ENCODE peak calls at places on chromosomes 2 and 18, in ten cellular contexts. G is AG09309; P is Calu3; B is GM13976; C is right lobe of liver; D is CD8-positive, alpha-beta T cell; X is hepatocyte; A is heart left ventricle; F is thyroid gland; Z is fibroblast of mammary gland. J is an unnamed sample.

GRCh38 chr18:32469190-32469611 is 1.5 kb downstream of the GAREM1 start:
- DNase-seq in D (no peak), C (peak), F (peak), Z (peak), X (peak), B (peak), A (peak), G (no peak), P (peak), J (no peak)

GRCh38 chr2:28997237-28997846 is 16.2 kb downstream of the TOGARAM2 start:
- DNase-seq in Z (no peak), D (no peak), G (no peak), F (no peak), P (no peak), A (no peak), C (peak), B (no peak), X (no peak), J (no peak)

GRCh38 chr18:7657050-7657449 is 89.9 kb downstream of the PTPRM start:
- DNase-seq in C (no peak), Z (no peak), B (no peak), X (no peak), A (no peak), F (no peak), P (no peak), G (no peak), D (no peak), J (no peak)

GRCh38 chr2:191688934-191689695 is 11.2 kb downstream of the NABP1 start:
- DNase-seq in B (no peak), G (peak), Z (peak), A (no peak), C (no peak), F (no peak), P (peak), X (peak), D (no peak), J (no peak)

GRCh38 chr2:46349115-46349547 is 51.9 kb downstream of the EPAS1 start:
- DNase-seq in P (no peak), C (no peak), B (no peak), D (no peak), F (no peak), A (no peak), G (no peak), X (no peak), Z (no peak), J (no peak)

GRCh38 chr2:212677466-212677865 is 138.9 kb upstream of the ERBB4 start:
- DNase-seq in C (no peak), B (no peak), A (no peak), X (no peak), P (no peak), D (no peak), F (no peak), G (no peak), Z (no peak), J (no peak)

GRCh38 chr2:214604861-214605260 is 194.0 kb downstream of the VWC2L start:
- DNase-seq in P (no peak), X (no peak), B (no peak), C (no peak), G (no peak), F (no peak), D (no peak), A (no peak), Z (peak), J (no peak)

GRCh38 chr2:165462433-165462832 is 7.1 kb upstream of the CSRNP3 start:
- DNase-seq in B (no peak), D (no peak), Z (no peak), P (no peak), X (no peak), C (no peak), G (no peak), F (no peak), A (no peak), J (no peak)

GRCh38 chr2:64442801-64443429 is 11.0 kb upstream of the LGALSL start:
- DNase-seq in C (no peak), G (no peak), A (no peak), X (no peak), F (no peak), P (no peak), B (no peak), Z (no peak), D (no peak), J (no peak)

GRCh38 chr2:56749152-56749752 is 565.5 kb downstream of the CCDC85A start:
- DNase-seq in A (no peak), B (peak), C (no peak), G (no peak), F (no peak), Z (peak), D (no peak), P (no peak), X (peak), J (no peak)

GRCh38 chr18:60889442-60889841 is 443.8 kb upstream of the CDH20 start:
- DNase-seq in D (no peak), Z (no peak), P (no peak), G (no peak), C (no peak), A (no peak), X (no peak), B (no peak), F (no peak), J (no peak)

GRCh38 chr2:230541934-230542380 is 126.0 kb downstream of the SP100 start:
- DNase-seq in Z (no peak), B (peak), X (no peak), F (no peak), D (no peak), C (no peak), G (no peak), A (no peak), P (no peak), J (no peak)

GRCh38 chr2:73830871-73831401 is 2.2 kb downstream of the STAMBP start:
- DNase-seq in X (no peak), G (peak), F (no peak), P (no peak), B (no peak), Z (peak), A (no peak), C (no peak), D (no peak), J (no peak)

GRCh38 chr2:173607601-173608311 is 253.1 kb downstream of the CDCA7 start:
- DNase-seq in A (no peak), C (no peak), P (no peak), F (no peak), D (no peak), Z (peak), X (no peak), B (no peak), G (no peak), J (no peak)

GRCh38 chr2:15810451-15811150 is 129.7 kb upstream of the MYCN start:
- DNase-seq in D (no peak), B (no peak), C (no peak), P (no peak), X (no peak), A (no peak), F (peak), Z (no peak), G (no peak), J (no peak)

GRCh38 chr2:240482141-240482540 is 46.7 kb downstream of the GPC1 start:
- DNase-seq in C (no peak), B (no peak), D (no peak), Z (no peak), G (no peak), X (peak), P (no peak), A (peak), F (no peak), J (no peak)

GRCh38 chr18:6821346-6821745 is 91.8 kb downstream of the ARHGAP28 start:
- DNase-seq in Z (no peak), F (no peak), P (no peak), A (no peak), G (no peak), D (no peak), B (no peak), X (no peak), C (no peak), J (no peak)

GRCh38 chr2:65456886-65457285 is 24.5 kb upstream of the SPRED2 start:
- DNase-seq in X (no peak), G (no peak), B (no peak), D (no peak), A (no peak), C (no peak), Z (peak), F (no peak), P (no peak), J (no peak)

GRCh38 chr2:460861-461260 is 173.0 kb upstream of the ALKAL2 start:
- DNase-seq in B (peak), A (no peak), G (no peak), P (no peak), X (no peak), F (no peak), D (peak), Z (peak), C (no peak), J (no peak)

GRCh38 chr2:64105676-64106461 is 38.4 kb downstream of the PELI1 start:
- DNase-seq in C (no peak), G (no peak), D (no peak), F (no peak), X (peak), A (no peak), B (no peak), Z (no peak), P (peak), J (no peak)

GRCh38 chr2:20196053-20196880 is 28.7 kb downstream of the SDC1 start:
- DNase-seq in B (no peak), F (peak), G (no peak), A (no peak), P (peak), C (peak), D (no peak), X (peak), Z (no peak), J (no peak)

GRCh38 chr2:96143231-96143847 is 1.9 kb downstream of the DUSP2 start:
- DNase-seq in X (no peak), F (no peak), Z (no peak), G (no peak), A (no peak), P (no peak), C (peak), D (no peak), B (no peak), J (no peak)

GRCh38 chr2:96143848-96144480 is 1.3 kb downstream of the DUSP2 start:
- DNase-seq in F (no peak), P (peak), G (no peak), D (no peak), C (peak), A (peak), X (no peak), B (no peak), Z (no peak), J (no peak)

GRCh38 chr2:96140941-96141623 is 2.8 kb upstream of the ASTL start:
- DNase-seq in B (no peak), Z (no peak), C (peak), A (peak), D (no peak), F (no peak), G (no peak), P (no peak), X (no peak), J (no peak)

GRCh38 chr2:96144481-96145027 is 686 bp downstream of the DUSP2 start:
- DNase-seq in G (no peak), P (peak), B (no peak), F (no peak), D (no peak), A (no peak), X (no peak), Z (no peak), C (peak), J (no peak)

DNA sequence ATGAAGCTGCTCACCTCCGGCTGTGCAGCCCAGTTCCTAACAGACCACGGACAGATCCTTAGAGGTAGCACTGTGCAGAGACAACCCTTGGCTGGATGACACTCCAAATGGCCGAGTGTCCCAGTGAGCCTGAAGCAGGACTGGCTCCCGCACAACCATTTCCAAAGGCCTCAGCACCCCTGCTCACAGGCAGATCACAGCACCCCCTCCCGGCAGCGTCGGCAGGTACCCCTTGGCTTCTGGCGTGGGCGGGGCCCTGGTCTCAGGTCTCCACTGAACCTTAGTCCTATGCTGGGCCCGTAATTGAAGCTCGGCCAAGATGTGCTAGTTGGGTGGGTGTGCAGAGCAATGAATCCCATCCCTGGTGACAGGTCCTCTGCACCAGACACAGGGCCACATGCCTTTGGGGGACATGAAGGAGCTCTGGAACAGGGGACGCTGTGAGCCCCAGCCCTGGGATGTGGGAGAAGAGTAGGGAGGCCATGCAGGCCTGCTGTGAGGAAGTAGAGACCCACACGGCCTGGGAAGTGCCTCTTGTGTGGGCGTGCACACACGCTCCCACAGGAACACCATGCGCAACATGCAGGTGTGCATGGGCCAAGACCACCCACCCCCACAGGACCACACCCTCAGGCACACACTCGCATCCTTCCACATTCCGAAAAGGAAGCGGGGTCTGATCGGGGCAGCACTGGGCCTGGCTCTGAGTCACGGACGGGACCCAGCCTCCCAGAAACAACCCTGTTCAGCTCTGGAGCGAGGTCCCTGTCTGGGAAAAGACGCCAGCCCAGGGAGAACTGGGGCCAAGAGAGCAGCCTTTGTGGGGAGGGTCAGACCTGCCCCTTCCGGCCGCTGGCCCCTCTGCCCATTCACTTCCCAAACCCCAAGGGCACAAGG is 2.8 kb downstream of the DUSP2 start:
- DNase-seq in X (no peak), F (no peak), C (peak), B (peak), P (no peak), Z (no peak), G (no peak), A (peak), D (peak), J (no peak)
- TF ChIP-seq CTCF in X (no peak), F (no peak), C (no peak), B (peak), P (no peak), Z (no peak), G (no peak), A (no peak), D (peak), J (no peak)

DNA sequence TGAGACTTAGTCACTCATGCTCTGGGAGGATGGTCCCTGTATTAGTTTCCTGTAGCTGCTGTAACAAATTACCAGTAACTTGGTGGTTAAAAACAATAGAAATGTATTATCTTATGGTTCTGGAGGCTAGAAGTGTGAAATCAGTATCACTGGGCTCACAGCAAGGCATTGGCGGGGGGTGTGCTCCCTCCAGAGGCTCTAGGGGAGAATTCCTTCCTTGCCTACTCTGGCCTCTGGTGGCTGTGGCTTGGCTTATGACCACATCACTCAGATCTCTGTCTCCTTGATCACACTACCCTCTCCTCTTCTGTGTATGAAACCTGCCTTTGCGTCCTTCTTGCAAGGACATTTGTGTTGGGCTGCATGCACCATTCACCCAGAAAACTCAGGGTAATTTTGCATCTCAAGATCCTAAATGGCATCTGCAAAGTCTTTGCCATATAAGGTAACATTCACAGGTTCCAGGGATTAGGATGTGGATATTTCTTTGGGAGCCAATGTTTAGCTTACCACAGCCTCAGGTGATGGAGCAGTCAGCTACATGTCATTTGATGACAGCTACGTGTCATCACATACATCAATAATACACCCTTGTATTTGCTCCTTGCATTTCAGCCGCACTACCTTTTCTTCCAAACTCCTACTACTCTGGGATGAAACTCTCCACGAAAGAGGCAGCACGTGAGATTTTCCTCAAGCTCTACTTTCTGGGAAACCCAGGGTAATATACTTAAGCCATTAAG is 49.6 kb upstream of the POU3F3 start:
- DNase-seq in B (no peak), C (no peak), G (no peak), D (no peak), Z (no peak), A (no peak), P (no peak), F (no peak), X (no peak), J (no peak)
- TF ChIP-seq CTCF in B (no peak), C (no peak), G (no peak), D (no peak), Z (no peak), A (no peak), P (no peak), F (no peak), X (no peak), J (no peak)

GRCh38 chr2:95025406-95026319 is at the start of gene MAL:
- DNase-seq in C (no peak), X (no peak), P (peak), F (peak), Z (no peak), B (peak), G (no peak), D (peak), A (peak), J (peak)
- TF ChIP-seq CTCF in C (no peak), X (no peak), P (no peak), F (no peak), Z (no peak), B (no peak), G (no peak), D (no peak), A (no peak), J (no peak)

DNA sequence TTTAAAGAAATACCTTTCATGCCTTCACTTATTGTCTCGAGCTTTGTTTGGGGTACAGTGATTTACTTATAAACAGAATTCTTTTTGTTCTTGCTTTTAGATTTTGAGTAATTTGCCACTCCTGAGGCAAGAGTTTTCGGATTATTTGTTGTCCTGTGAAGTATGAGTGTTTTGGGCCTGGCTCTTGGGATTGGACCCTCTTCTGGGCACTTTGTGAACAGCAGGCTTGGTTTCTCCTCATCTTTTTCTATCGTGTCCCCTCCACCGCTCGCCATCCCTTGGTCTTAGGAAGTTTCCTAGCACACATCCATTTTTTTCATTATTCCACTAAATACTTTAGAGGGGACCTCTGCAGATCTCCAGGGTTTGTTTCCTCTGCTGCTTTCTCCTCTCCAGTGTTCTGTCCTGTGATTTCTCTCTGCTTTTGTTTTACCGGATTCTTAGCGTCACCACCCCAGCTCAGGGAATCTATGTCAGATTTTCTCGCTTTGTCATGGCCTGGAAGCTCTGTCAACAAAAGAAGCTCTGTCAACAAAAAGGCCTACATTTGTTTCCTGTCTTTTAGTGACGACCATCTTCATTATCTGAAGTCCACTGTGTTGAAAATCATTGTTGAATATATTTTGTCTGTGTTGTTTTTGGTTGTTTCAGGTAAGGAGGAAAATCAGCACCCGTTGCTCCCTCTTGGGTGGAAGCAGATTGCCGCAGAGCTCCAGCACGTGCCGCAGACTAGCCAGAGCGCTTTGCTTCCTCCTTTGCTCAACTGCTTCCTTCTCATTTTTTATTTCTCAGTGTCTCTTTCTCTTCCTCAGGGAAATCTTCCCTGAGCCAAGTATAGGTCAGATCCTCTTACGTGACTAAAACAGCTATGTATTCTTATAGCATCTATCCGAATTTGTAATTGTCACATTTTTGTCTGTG is 27.8 kb downstream of the ANKRD62 start:
- DNase-seq in F (peak), C (no peak), X (peak), Z (peak), A (no peak), P (no peak), G (no peak), D (no peak), B (no peak), J (peak)
- TF ChIP-seq CTCF in F (no peak), C (peak), X (peak), Z (peak), A (peak), P (no peak), G (peak), D (no peak), B (no peak), J (peak)

DNA sequence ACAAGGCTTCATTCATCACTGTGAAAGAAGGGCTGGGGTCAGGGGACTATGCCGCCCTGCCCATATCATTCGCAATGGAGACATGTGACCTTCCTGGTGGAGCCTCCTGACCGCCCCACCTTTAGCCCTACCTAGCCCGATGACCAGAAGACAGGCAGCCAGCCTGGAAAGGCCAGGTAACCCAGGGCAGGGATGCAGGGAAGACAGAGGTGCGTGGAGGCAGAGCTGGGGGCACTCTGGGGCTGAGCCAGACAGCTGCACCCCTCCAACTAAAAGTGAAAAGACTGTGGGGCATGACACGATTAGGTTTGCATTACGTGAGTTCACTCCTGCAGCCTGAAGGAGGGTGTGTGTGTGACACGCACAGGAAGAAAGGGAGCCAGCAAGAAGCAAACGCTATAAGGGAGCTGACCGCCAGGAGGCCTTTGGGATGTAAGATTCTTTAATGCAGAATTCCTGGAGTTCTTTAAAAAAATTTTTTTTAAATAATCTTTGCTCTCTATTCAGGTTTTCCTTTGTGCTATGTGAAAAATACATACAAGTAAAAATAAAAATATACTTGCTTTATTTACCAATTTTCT is 3.7 kb upstream of the HES6 start:
- DNase-seq in C (no peak), F (no peak), P (no peak), B (no peak), D (no peak), A (peak), X (no peak), G (no peak), Z (no peak), J (no peak)
- TF ChIP-seq CTCF in C (no peak), F (no peak), P (no peak), B (no peak), D (no peak), A (no peak), X (no peak), G (no peak), Z (no peak), J (peak)

GRCh38 chr2:96361751-96362150 is 26.2 kb downstream of the NCAPH start:
- DNase-seq in X (no peak), G (no peak), A (no peak), B (no peak), C (no peak), F (no peak), D (no peak), Z (no peak), P (no peak), J (no peak)

GRCh38 chr2:96354492-96354891 is 18.9 kb downstream of the NCAPH start:
- DNase-seq in X (no peak), G (no peak), A (no peak), C (no peak), Z (no peak), B (no peak), F (no peak), D (no peak), P (no peak), J (no peak)

GRCh38 chr2:96356889-96357288 is 21.3 kb downstream of the NCAPH start:
- DNase-seq in A (no peak), D (no peak), Z (no peak), G (no peak), B (no peak), C (peak), X (no peak), P (no peak), F (no peak), J (no peak)

GRCh38 chr2:96359866-96360265 is 24.3 kb downstream of the NCAPH start:
- DNase-seq in P (no peak), C (no peak), D (no peak), F (no peak), B (no peak), G (no peak), A (no peak), Z (no peak), X (no peak), J (no peak)

GRCh38 chr2:96359310-96359709 is 23.7 kb downstream of the NCAPH start:
- DNase-seq in Z (no peak), A (no peak), B (no peak), P (peak), D (peak), F (no peak), G (no peak), C (no peak), X (no peak), J (no peak)
- TF ChIP-seq CTCF in Z (no peak), A (peak), B (peak), P (peak), D (no peak), F (no peak), G (no peak), C (peak), X (no peak), J (no peak)

GRCh38 chr2:223107825-223108224 is 55.8 kb downstream of the KCNE4 start:
- DNase-seq in B (no peak), P (no peak), F (no peak), C (no peak), G (no peak), A (no peak), Z (no peak), X (no peak), D (no peak), J (no peak)
- TF ChIP-seq CTCF in B (no peak), P (no peak), F (no peak), C (no peak), G (no peak), A (no peak), Z (no peak), X (no peak), D (no peak), J (no peak)